ENCODE peak calls at places on chromosomes 5 and 9, in nine cellular contexts. B, Z, I, E, S, X, T, L and P are unnamed samples.

GRCh38 chr9:134947265-134947955 is 29.7 kb upstream of the FCN1 start:
- DNase-seq in E (peak; percentile 45), T (no peak), I (peak; percentile 28), B (no peak), S (no peak), X (no peak), L (no peak), Z (no peak), P (no peak)

GRCh38 chr9:121322037-121322736 is 47.9 kb downstream of the STOM start:
- DNase-seq in X (peak; percentile 99), E (no peak), L (peak; percentile 95), B (no peak), Z (no peak), T (peak; percentile 89), I (no peak), S (no peak), P (no peak)

GRCh38 chr5:10453564-10453963 is 11.9 kb downstream of the ROPN1L start:
- DNase-seq in S (no peak), T (no peak), Z (no peak), B (no peak), I (no peak), L (peak; percentile 55), E (no peak), X (no peak), P (no peak)

GRCh38 chr9:90442738-90443137 is 199.9 kb downstream of the DIRAS2 start:
- DNase-seq in T (no peak), E (no peak), X (no peak), L (no peak), B (no peak), Z (no peak), S (no peak), I (no peak), P (no peak)

GRCh38 chr5:472076-472655 is 29.2 kb downstream of the EXOC3 start:
- DNase-seq in T (peak; percentile 25), X (no peak), Z (peak; percentile 73), S (no peak), B (peak; percentile 74), I (peak; percentile 63), E (peak; percentile 70), L (peak; percentile 13), P (peak; percentile 83)

GRCh38 chr5:36883894-36884462 is 7.4 kb downstream of the NIPBL start:
- DNase-seq in B (no peak), S (no peak), L (no peak), E (no peak), I (no peak), T (no peak), X (no peak), Z (no peak), P (no peak)

GRCh38 chr9:38443181-38443580 is 18.9 kb upstream of the IGFBPL1 start:
- DNase-seq in B (no peak), L (peak; percentile 31), T (peak; percentile 48), E (peak; percentile 60), X (peak; percentile 81), Z (no peak), I (no peak), S (no peak), P (no peak)

GRCh38 chr9:98506422-98507054 is 202.2 kb downstream of the GABBR2 start:
- DNase-seq in L (no peak), X (no peak), Z (no peak), B (no peak), I (no peak), T (no peak), E (no peak), S (no peak), P (no peak)

GRCh38 chr9:136309101-136309801 is 5.4 kb upstream of the CCDC187 start:
- DNase-seq in X (no peak), E (no peak), S (no peak), I (no peak), B (no peak), L (no peak), Z (no peak), T (no peak), P (peak; percentile 71)

GRCh38 chr9:124013263-124014211 is 2.0 kb downstream of the LHX2 start:
- DNase-seq in L (no peak), I (no peak), B (peak; percentile 56), X (no peak), E (no peak), T (no peak), Z (no peak), S (no peak), P (no peak)

GRCh38 chr5:17400724-17401508 is 97.1 kb upstream of the TAF11L2 start:
- DNase-seq in B (no peak), Z (no peak), I (no peak), S (no peak), T (no peak), E (no peak), X (no peak), L (no peak), P (no peak)

GRCh38 chr5:74396913-74397606 is 243.5 kb downstream of the ENC1 start:
- DNase-seq in X (peak; percentile 40), L (peak; percentile 66), S (no peak), E (no peak), I (no peak), T (no peak), B (no peak), Z (no peak), P (no peak)

GRCh38 chr9:2634158-2634557 is 12.6 kb downstream of the VLDLR start:
- DNase-seq in X (no peak), Z (no peak), S (no peak), B (no peak), T (no peak), E (no peak), L (no peak), I (no peak), P (no peak)
- H3K27ac ChIP-seq in X (no peak overlapping the region), Z (no peak overlapping the region), S (no peak overlapping the region), B (no peak overlapping the region), T (no peak overlapping the region), E (no peak overlapping the region), L (no peak overlapping the region), I (no peak overlapping the region), P (no peak overlapping the region)

GRCh38 chr5:127666043-127666716 is 17.3 kb downstream of the CTXN3 start:
- DNase-seq in L (no peak), T (no peak), S (no peak), B (no peak), I (no peak), X (no peak), Z (no peak), E (no peak), P (no peak)

GRCh38 chr5:127673401-127673800 is 24.5 kb downstream of the CTXN3 start:
- DNase-seq in L (no peak), T (no peak), B (no peak), Z (no peak), X (no peak), I (no peak), E (no peak), S (no peak), P (no peak)

GRCh38 chr5:127665641-127666040 is 16.8 kb downstream of the CTXN3 start:
- DNase-seq in Z (no peak), E (no peak), I (no peak), T (no peak), B (no peak), L (no peak), S (no peak), X (no peak), P (no peak)

GRCh38 chr5:127671218-127671617 is 22.3 kb downstream of the CTXN3 start:
- DNase-seq in L (peak; percentile 19), T (no peak), Z (no peak), I (no peak), E (no peak), B (no peak), X (no peak), S (no peak), P (no peak)
- H3K4me1 ChIP-seq in L (no peaks in the 10 kb centered on the region), T (peaks cover 6% of the 10 kb centered on the region), Z (no peaks in the 10 kb centered on the region), I (no peaks in the 10 kb centered on the region), E (no peaks in the 10 kb centered on the region), B (no peaks in the 10 kb centered on the region), X (no peaks in the 10 kb centered on the region), S (no peaks in the 10 kb centered on the region), P (no peaks in the 10 kb centered on the region)

GRCh38 chr9:128321879-128322341 is 337 bp downstream of the TRUB2 start:
- DNase-seq in L (no peak), B (no peak), I (no peak), S (no peak), X (no peak), T (no peak), Z (no peak), E (no peak), P (no peak)

GRCh38 chr9:128323786-128324185 is 1.1 kb downstream of the COQ4 start:
- DNase-seq in X (no peak), L (no peak), S (no peak), T (no peak), B (no peak), I (no peak), E (no peak), Z (no peak), P (no peak)

GRCh38 chr9:128323192-128323730 is 622 bp downstream of the COQ4 start:
- DNase-seq in L (peak; percentile 44), X (no peak), T (no peak), B (no peak), Z (no peak), S (no peak), E (no peak), I (no peak), P (no peak)

GRCh38 chr9:128321343-128321742 is 904 bp downstream of the TRUB2 start:
- DNase-seq in X (no peak), E (no peak), B (no peak), S (no peak), L (no peak), T (no peak), I (no peak), Z (no peak), P (no peak)

GRCh38 chr9:128322342-128323191 is at the start of the genes COQ4 and TRUB2:
- DNase-seq in L (peak; percentile 94), T (peak; percentile 97), B (peak; percentile 95), I (peak; percentile 95), X (peak; percentile 89), S (peak; percentile 94), Z (peak; percentile 94), E (peak; percentile 94), P (peak; percentile 97)
- TF ChIP-seq CTCF in L (no peak), T (no peak), B (no peak), I (no peak), X (no peak), S (no peak), Z (no peak), E (no peak), P (peak; percentile 8)

GRCh38 chr9:114349713-114350480 is 20.2 kb downstream of the ORM2 start:
- DNase-seq in T (no peak), X (no peak), S (no peak), B (no peak), I (no peak), E (no peak), L (no peak), Z (no peak), P (peak; percentile 38)

GRCh38 chr9:114350636-114351396 is 21.1 kb downstream of the ORM2 start:
- DNase-seq in B (no peak), S (no peak), I (no peak), Z (no peak), X (no peak), L (no peak), E (no peak), T (no peak), P (peak; percentile 61)

GRCh38 chr9:114348261-114348905 is 18.7 kb downstream of the ORM2 start:
- DNase-seq in X (no peak), T (no peak), L (no peak), I (no peak), E (no peak), B (no peak), S (no peak), Z (no peak), P (peak; percentile 18)

GRCh38 chr9:114347675-114348074 is 18.0 kb downstream of the ORM2 start:
- DNase-seq in B (no peak), S (no peak), L (no peak), T (no peak), I (no peak), E (no peak), X (no peak), Z (no peak), P (peak; percentile 57)

GRCh38 chr9:114348906-114349482 is 19.3 kb downstream of the ORM2 start:
- DNase-seq in S (no peak), Z (peak; percentile 90), E (no peak), T (peak; percentile 82), I (peak; percentile 92), B (peak; percentile 97), X (peak; percentile 45), L (peak; percentile 100), P (peak; percentile 95)
- H3K27ac ChIP-seq in S (no peak overlapping the region), Z (peak overlapping the region; percentile 54), E (no peak overlapping the region), T (peak overlapping the region; percentile 85), I (peak overlapping the region; percentile 64), B (peak overlapping the region; percentile 79), X (no peak overlapping the region), L (peak overlapping the region; percentile 62), P (no peak overlapping the region)